ENCODE peak calls at places on chromosomes 7 and 10, in eight cellular contexts. D, Y, R, T, X, W, L and Q are unnamed samples.

GRCh38 chr7:47444376-47445098 is 137.4 kb downstream of the TNS3 start:
- DNase-seq in D (peak), Y (no peak), R (no peak), T (peak), X (peak), W (peak), L (no peak), Q (no peak)

GRCh38 chr7:154473360-154473759 is 421.2 kb downstream of the DPP6 start:
- DNase-seq in D (no peak), Y (no peak), R (no peak), T (no peak), X (no peak), W (no peak), L (no peak), Q (no peak)

GRCh38 chr10:122173337-122173736 is 97.8 kb upstream of the BTBD16 start:
- DNase-seq in D (no peak), Y (no peak), R (no peak), T (no peak), X (no peak), W (peak), L (no peak), Q (no peak)

GRCh38 chr10:29834990-29835569 is 200.3 kb upstream of the SVIL start:
- DNase-seq in D (no peak), Y (no peak), R (no peak), T (no peak), X (no peak), W (no peak), L (no peak), Q (no peak)

GRCh38 chr10:113133497-113133896 is 183.4 kb downstream of the TCF7L2 start:
- DNase-seq in D (no peak), Y (no peak), R (no peak), T (no peak), X (peak), W (no peak), L (peak), Q (no peak)

GRCh38 chr10:12181065-12181775 is 14.5 kb downstream of the NUDT5 start:
- DNase-seq in D (no peak), Y (peak), R (no peak), T (no peak), X (peak), W (peak), L (no peak), Q (no peak)

GRCh38 chr10:63573068-63573697 is 52.0 kb downstream of the REEP3 start:
- DNase-seq in D (no peak), Y (no peak), R (no peak), T (no peak), X (peak), W (no peak), L (peak), Q (no peak)

GRCh38 chr10:47326306-47326926 is 4.2 kb downstream of the GDF2 start:
- DNase-seq in D (peak), Y (no peak), R (no peak), T (no peak), X (no peak), W (peak), L (no peak), Q (no peak)

GRCh38 chr7:116583653-116584052 is 58.8 kb downstream of the CAV1 start:
- DNase-seq in D (no peak), Y (no peak), R (no peak), T (peak), X (no peak), W (no peak), L (no peak), Q (no peak)

GRCh38 chr10:78981970-78982281 is 86.8 kb upstream of the ZMIZ1 start:
- DNase-seq in D (no peak), Y (no peak), R (no peak), T (no peak), X (peak), W (no peak), L (no peak), Q (no peak)

GRCh38 chr7:49791089-49791741 is 17.8 kb downstream of the VWC2 start:
- DNase-seq in D (no peak), Y (peak), R (no peak), T (peak), X (no peak), W (no peak), L (no peak), Q (no peak)

GRCh38 chr10:113128450-113129105 is 178.5 kb downstream of the TCF7L2 start:
- DNase-seq in D (no peak), Y (no peak), R (no peak), T (no peak), X (peak), W (no peak), L (no peak), Q (no peak)

GRCh38 chr7:55898287-55898686 is 11.0 kb downstream of the ZNF713 start:
- DNase-seq in D (no peak), Y (peak), R (no peak), T (no peak), X (no peak), W (no peak), L (no peak), Q (no peak)

GRCh38 chr7:149883049-149883439 is 9.3 kb downstream of the ATP6V0E2 start:
- DNase-seq in D (no peak), Y (no peak), R (no peak), T (no peak), X (no peak), W (no peak), L (no peak), Q (no peak)

GRCh38 chr7:86833360-86833759 is 189.7 kb downstream of the GRM3 start:
- DNase-seq in D (no peak), Y (no peak), R (no peak), T (no peak), X (no peak), W (no peak), L (no peak), Q (no peak)

GRCh38 chr10:87618470-87619423 is 40.9 kb upstream of the PAPSS2 start:
- DNase-seq in D (no peak), Y (no peak), R (no peak), T (no peak), X (peak), W (peak), L (no peak), Q (no peak)

GRCh38 chr7:29346574-29346973 is 152.0 kb downstream of the CHN2 start:
- DNase-seq in D (no peak), Y (no peak), R (no peak), T (no peak), X (no peak), W (no peak), L (no peak), Q (no peak)

GRCh38 chr10:102596506-102596971 is 47.7 kb upstream of the TRIM8 start:
- DNase-seq in D (peak), Y (peak), R (no peak), T (peak), X (peak), W (no peak), L (no peak), Q (no peak)

GRCh38 chr7:95544174-95544573 is 52.1 kb downstream of the PDK4 start:
- DNase-seq in D (no peak), Y (no peak), R (no peak), T (no peak), X (no peak), W (no peak), L (no peak), Q (no peak)

GRCh38 chr7:151752816-151753600 is 123.9 kb downstream of the PRKAG2 start:
- DNase-seq in D (no peak), Y (no peak), R (no peak), T (no peak), X (peak), W (no peak), L (no peak), Q (no peak)

GRCh38 chr7:41862261-41862660 is 159.4 kb upstream of the INHBA start:
- DNase-seq in D (no peak), Y (no peak), R (no peak), T (no peak), X (no peak), W (no peak), L (no peak), Q (no peak)

GRCh38 chr7:36287371-36288241 is 102.1 kb upstream of the ANLN start:
- DNase-seq in D (no peak), Y (no peak), R (no peak), T (peak), X (no peak), W (no peak), L (no peak), Q (no peak)

GRCh38 chr7:29116801-29117200 is 29.5 kb downstream of the CPVL start:
- DNase-seq in D (no peak), Y (no peak), R (no peak), T (no peak), X (no peak), W (no peak), L (no peak), Q (no peak)

GRCh38 chr7:1569440-1569832 is 396 bp downstream of the PSMG3 start:
- DNase-seq in D (no peak), Y (no peak), R (no peak), T (no peak), X (no peak), W (no peak), L (no peak), Q (no peak)

GRCh38 chr7:150969483-150969874 is 8.6 kb downstream of the KCNH2 start:
- DNase-seq in D (no peak), Y (no peak), R (no peak), T (no peak), X (no peak), W (no peak), L (no peak), Q (no peak)

GRCh38 chr10:45470098-45471012 is 96.3 kb downstream of the ALOX5 start:
- DNase-seq in D (no peak), Y (peak), R (no peak), T (peak), X (peak), W (no peak), L (no peak), Q (no peak)

GRCh38 chr10:79185067-79185774 is 116.5 kb downstream of the ZMIZ1 start:
- DNase-seq in D (no peak), Y (no peak), R (no peak), T (no peak), X (peak), W (no peak), L (no peak), Q (no peak)

GRCh38 chr10:19983880-19984279 is 167.6 kb downstream of the PLXDC2 start:
- DNase-seq in D (no peak), Y (no peak), R (no peak), T (no peak), X (no peak), W (no peak), L (no peak), Q (no peak)

DNA sequence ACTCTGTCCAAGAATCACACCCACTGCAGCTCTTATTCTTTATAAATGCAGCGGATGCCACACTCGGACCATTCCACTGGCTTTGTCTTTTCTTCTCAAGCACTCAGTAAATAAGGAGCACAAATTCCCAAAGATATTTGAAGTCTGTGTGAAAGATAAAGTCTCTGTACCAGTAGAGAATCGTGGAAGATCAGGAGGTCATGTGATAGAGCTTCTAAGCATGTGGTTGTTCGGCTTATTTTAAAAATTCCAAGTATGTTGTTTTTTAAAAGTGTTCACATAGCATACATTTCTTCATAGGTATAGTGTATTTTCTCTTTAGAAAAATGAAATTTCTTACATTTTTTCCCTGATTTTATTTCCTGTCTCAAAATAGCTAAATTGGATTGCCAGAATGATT is 75.8 kb downstream of the NOC3L start:
- DNase-seq in D (no peak), Y (no peak), R (no peak), T (no peak), X (no peak), W (no peak), L (peak), Q (no peak)
- H3K4me3 ChIP-seq in D (no peak), Y (no peak), R (no peak), T (no peak), X (no peak), W (no peak), L (no peak), Q (no peak)

GRCh38 chr10:49158399-49158798 is 24.6 kb upstream of the FAM170B start:
- DNase-seq in D (peak), Y (no peak), R (no peak), T (no peak), X (no peak), W (no peak), L (no peak), Q (no peak)
- H3K4me3 ChIP-seq in D (no peak), Y (no peak), R (no peak), T (no peak), X (no peak), W (no peak), L (no peak), Q (no peak)

GRCh38 chr10:70573599-70574506 is 28.7 kb downstream of the PRF1 start:
- DNase-seq in D (peak), Y (no peak), R (no peak), T (no peak), X (no peak), W (peak), L (no peak), Q (no peak)

GRCh38 chr10:70576803-70577517 is 25.6 kb downstream of the PRF1 start:
- DNase-seq in D (no peak), Y (no peak), R (no peak), T (no peak), X (peak), W (no peak), L (no peak), Q (no peak)

GRCh38 chr10:70578371-70578947 is 24.1 kb downstream of the PRF1 start:
- DNase-seq in D (no peak), Y (peak), R (no peak), T (peak), X (peak), W (peak), L (no peak), Q (peak)

GRCh38 chr10:70575874-70576802 is 26.4 kb downstream of the PRF1 start:
- DNase-seq in D (peak), Y (peak), R (peak), T (peak), X (peak), W (peak), L (no peak), Q (no peak)

DNA sequence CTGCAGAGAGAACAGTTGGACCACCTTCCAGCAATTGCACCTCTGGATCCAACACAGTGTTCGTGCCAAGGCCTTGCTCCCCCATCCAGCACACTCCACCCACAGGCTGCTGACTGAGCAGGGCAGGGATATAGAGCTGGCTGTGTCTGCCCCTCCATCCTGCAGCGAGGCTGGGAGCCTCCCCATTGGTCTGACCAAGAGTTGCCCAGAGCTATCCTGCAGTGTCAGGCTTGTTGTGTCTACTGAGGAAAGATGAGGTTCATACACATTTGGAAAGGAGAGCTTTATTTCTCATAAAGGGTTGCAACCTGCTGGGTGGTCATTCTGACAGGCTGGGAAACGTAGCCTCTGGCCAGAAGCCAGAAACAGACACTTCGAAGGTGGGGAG is 27.1 kb downstream of the PRF1 start:
- DNase-seq in D (peak), Y (peak), R (no peak), T (no peak), X (no peak), W (peak), L (no peak), Q (no peak)
- H3K4me3 ChIP-seq in D (no peak), Y (no peak), R (no peak), T (peak), X (no peak), W (no peak), L (no peak), Q (no peak)

GRCh38 chr10:23192741-23193434 is 776 bp downstream of the PTF1A start:
- DNase-seq in D (no peak), Y (no peak), R (no peak), T (no peak), X (no peak), W (no peak), L (no peak), Q (no peak)
- H3K4me3 ChIP-seq in D (no peak), Y (no peak), R (no peak), T (no peak), X (no peak), W (no peak), L (no peak), Q (no peak)

GRCh38 chr7:122310119-122311021 is 5.8 kb upstream of the FEZF1 start:
- DNase-seq in D (no peak), Y (no peak), R (no peak), T (no peak), X (peak), W (no peak), L (no peak), Q (no peak)
- H3K4me3 ChIP-seq in D (peak), Y (no peak), R (no peak), T (no peak), X (peak), W (peak), L (peak), Q (peak)

GRCh38 chr10:60167056-60167455 is 222.6 kb downstream of the ANK3 start:
- DNase-seq in D (no peak), Y (no peak), R (no peak), T (no peak), X (no peak), W (no peak), L (no peak), Q (no peak)
- H3K4me3 ChIP-seq in D (peak), Y (no peak), R (no peak), T (no peak), X (peak), W (peak), L (no peak), Q (peak)